ENCODE peak calls at places on chromosomes 16 and 17, in eight cellular contexts. S, V, F, P, K, H, J and N are unnamed samples. For H3K27me3 and H3K9me3, the result is how much of the 10 kb centered on the place peaks cover.

GRCh38 chr17:19762515-19762961 is 14.4 kb upstream of the ALDH3A1 start:
- DNase-seq in S (peak), V (peak), F (peak), P (peak), K (no peak), H (peak), J (no peak), N (peak)

GRCh38 chr17:42682400-42683384 is at the start of gene CNTNAP1:
- DNase-seq in S (peak), V (peak), F (peak), P (peak), K (no peak), H (peak), J (no peak), N (peak)

GRCh38 chr16:84307209-84307954 is 12.7 kb downstream of the WFDC1 start:
- DNase-seq in S (no peak), V (no peak), F (no peak), P (peak), K (no peak), H (no peak), J (no peak), N (no peak)

GRCh38 chr16:64751906-64752305 is 370.0 kb downstream of the CDH11 start:
- DNase-seq in S (no peak), V (peak), F (no peak), P (no peak), K (no peak), H (no peak), J (no peak), N (no peak)

GRCh38 chr16:75265911-75266701 is 14.7 kb upstream of the BCAR1 start:
- DNase-seq in S (peak), V (peak), F (no peak), P (peak), K (no peak), H (peak), J (peak), N (no peak)

GRCh38 chr17:17921192-17922082 is 50.8 kb downstream of the TOM1L2 start:
- DNase-seq in S (peak), V (peak), F (no peak), P (peak), K (no peak), H (no peak), J (no peak), N (no peak)

GRCh38 chr16:79826732-79827514 is 226.4 kb upstream of the MAF start:
- DNase-seq in S (no peak), V (no peak), F (no peak), P (no peak), K (no peak), H (no peak), J (no peak), N (no peak)

GRCh38 chr17:77282524-77283515 is 142.1 kb downstream of the SEC14L1 start:
- DNase-seq in S (peak), V (peak), F (no peak), P (no peak), K (no peak), H (no peak), J (no peak), N (no peak)

GRCh38 chr17:48878920-48879898 is 13.4 kb upstream of the ATP5MC1 start:
- DNase-seq in S (peak), V (peak), F (peak), P (peak), K (peak), H (no peak), J (no peak), N (peak)

GRCh38 chr17:32854177-32854576 is 22.7 kb downstream of the MYO1D start:
- DNase-seq in S (no peak), V (peak), F (no peak), P (no peak), K (no peak), H (no peak), J (no peak), N (no peak)

GRCh38 chr17:39921323-39921722 is 2.9 kb upstream of the GSDMB start:
- DNase-seq in S (no peak), V (no peak), F (peak), P (no peak), K (no peak), H (no peak), J (no peak), N (no peak)

GRCh38 chr16:22070361-22071351 is 21.7 kb upstream of the VWA3A start:
- DNase-seq in S (no peak), V (peak), F (no peak), P (no peak), K (no peak), H (peak), J (no peak), N (no peak)

GRCh38 chr16:88628512-88628974 is 9.8 kb upstream of the IL17C start:
- DNase-seq in S (peak), V (no peak), F (peak), P (peak), K (no peak), H (no peak), J (no peak), N (no peak)

GRCh38 chr17:83129676-83130075 is 50.3 kb downstream of the METRNL start:
- DNase-seq in S (peak), V (no peak), F (no peak), P (no peak), K (no peak), H (no peak), J (no peak), N (no peak)

GRCh38 chr17:72775237-72775636 is 317.3 kb downstream of the SLC39A11 start:
- DNase-seq in S (no peak), V (no peak), F (no peak), P (no peak), K (no peak), H (no peak), J (no peak), N (no peak)

GRCh38 chr17:1558401-1558800 is 4.2 kb downstream of the PITPNA start:
- DNase-seq in S (no peak), V (peak), F (no peak), P (no peak), K (no peak), H (no peak), J (no peak), N (no peak)

GRCh38 chr16:10608687-10609409 is 28.4 kb upstream of the EMP2 start:
- DNase-seq in S (no peak), V (peak), F (no peak), P (no peak), K (no peak), H (no peak), J (no peak), N (no peak)

GRCh38 chr17:54951286-54951685 is 17.2 kb downstream of the COX11 start:
- DNase-seq in S (no peak), V (no peak), F (no peak), P (no peak), K (no peak), H (no peak), J (no peak), N (no peak)

GRCh38 chr16:19382887-19383816 is 34.5 kb upstream of the TMC5 start:
- DNase-seq in S (no peak), V (no peak), F (no peak), P (no peak), K (no peak), H (no peak), J (no peak), N (no peak)

GRCh38 chr17:549197-550040 is 165.2 kb downstream of the VPS53 start:
- DNase-seq in S (no peak), V (peak), F (no peak), P (no peak), K (no peak), H (no peak), J (no peak), N (no peak)

GRCh38 chr17:546456-546855 is 168.2 kb downstream of the VPS53 start:
- DNase-seq in S (no peak), V (peak), F (no peak), P (no peak), K (no peak), H (no peak), J (no peak), N (no peak)

GRCh38 chr17:545156-545555 is 169.5 kb downstream of the VPS53 start:
- DNase-seq in S (peak), V (no peak), F (no peak), P (no peak), K (no peak), H (no peak), J (no peak), N (no peak)

GRCh38 chr17:550776-551175 is 163.9 kb downstream of the VPS53 start:
- DNase-seq in S (no peak), V (peak), F (no peak), P (no peak), K (no peak), H (no peak), J (no peak), N (no peak)

GRCh38 chr17:550041-550398 is 164.6 kb downstream of the VPS53 start:
- DNase-seq in S (no peak), V (peak), F (no peak), P (no peak), K (no peak), H (no peak), J (no peak), N (no peak)
- H3K27me3 ChIP-seq in S (under half), V (under half), F (under half), P (under half), K (under half), H (under half), J (under half), N (under half)

DNA sequence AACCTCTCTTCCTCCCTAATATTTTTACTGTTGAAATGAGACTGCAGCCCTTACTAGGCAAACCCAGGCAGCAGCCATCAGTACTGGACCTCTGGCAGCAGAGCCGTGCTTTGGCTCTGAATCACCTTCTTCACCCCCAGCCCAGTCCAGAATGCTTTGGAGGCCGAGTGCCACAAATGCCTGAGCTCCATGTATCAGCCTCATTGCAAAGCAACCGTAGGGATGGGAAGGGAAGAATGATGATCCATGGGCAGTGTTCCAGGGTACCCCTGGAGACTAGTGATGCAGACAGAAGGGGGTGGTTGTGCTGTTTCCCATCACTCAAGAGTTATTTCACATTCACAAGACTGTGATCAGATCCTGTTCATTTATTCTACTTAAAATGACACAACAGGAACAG is 138.1 kb downstream of the KCNJ2 start:
- DNase-seq in S (no peak), V (peak), F (no peak), P (no peak), K (no peak), H (no peak), J (no peak), N (no peak)
- H3K9me3 ChIP-seq in S (under half), V (under half), F (under half), P (under half), K (under half), H (under half), J (under half), N (under half)

DNA sequence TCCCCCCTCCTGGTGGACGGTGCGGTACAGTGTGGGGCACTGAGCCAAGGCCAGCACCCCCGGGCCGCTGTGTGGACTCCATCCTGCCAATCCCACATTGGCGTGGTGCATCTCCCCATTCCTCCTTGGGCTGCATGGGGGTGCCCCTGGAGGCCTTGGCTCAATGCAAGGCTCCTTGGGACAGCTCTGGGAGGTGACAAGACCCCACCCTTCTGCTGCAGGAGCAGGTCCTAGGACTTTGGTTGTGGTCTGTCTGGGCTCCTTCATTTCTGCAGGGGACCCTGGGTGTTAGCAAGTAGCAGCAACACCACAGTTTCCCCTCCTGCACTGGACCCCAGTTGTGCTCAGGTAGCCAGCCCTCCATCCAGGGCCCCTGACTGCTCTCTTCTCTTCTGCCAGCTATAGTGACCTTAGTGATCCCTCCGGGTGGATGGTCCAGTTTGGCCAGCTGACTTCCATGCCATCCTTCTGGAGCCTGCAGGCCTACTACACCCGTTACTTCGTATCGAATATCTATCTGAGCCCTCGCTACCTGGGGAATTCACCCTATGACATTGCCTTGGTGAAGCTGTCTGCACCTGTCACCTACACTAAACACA is 1.3 kb downstream of the PRSS21 start:
- DNase-seq in S (no peak), V (no peak), F (no peak), P (no peak), K (no peak), H (no peak), J (no peak), N (no peak)
- H3K27ac ChIP-seq in S (no peak), V (no peak), F (no peak), P (no peak), K (no peak), H (no peak), J (no peak), N (no peak)

DNA sequence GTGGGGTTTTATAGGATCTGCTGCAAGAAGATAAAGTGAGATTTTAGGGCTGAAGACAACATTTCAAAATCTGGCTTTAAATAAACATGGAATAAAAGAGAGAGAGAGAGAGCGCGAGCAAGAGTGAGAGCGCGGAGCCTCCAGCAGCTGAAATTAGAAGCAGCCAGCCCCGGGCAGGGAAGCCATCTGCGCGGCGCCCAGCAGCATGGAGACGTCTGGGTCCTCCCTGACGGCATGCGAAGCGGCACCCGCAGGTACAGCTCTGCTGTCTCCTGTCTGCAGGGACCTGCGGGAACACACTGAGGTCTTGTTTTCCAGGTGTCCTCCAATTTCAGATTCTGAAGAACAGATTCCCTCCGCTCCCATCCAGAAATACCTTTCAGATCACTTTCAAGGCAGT is 7.9 kb upstream of the BAIAP2 start:
- DNase-seq in S (no peak), V (peak), F (no peak), P (no peak), K (no peak), H (no peak), J (no peak), N (no peak)
- H3K27me3 ChIP-seq in S (under half), V (under half), F (under half), P (under half), K (under half), H (under half), J (under half), N (under half)

DNA sequence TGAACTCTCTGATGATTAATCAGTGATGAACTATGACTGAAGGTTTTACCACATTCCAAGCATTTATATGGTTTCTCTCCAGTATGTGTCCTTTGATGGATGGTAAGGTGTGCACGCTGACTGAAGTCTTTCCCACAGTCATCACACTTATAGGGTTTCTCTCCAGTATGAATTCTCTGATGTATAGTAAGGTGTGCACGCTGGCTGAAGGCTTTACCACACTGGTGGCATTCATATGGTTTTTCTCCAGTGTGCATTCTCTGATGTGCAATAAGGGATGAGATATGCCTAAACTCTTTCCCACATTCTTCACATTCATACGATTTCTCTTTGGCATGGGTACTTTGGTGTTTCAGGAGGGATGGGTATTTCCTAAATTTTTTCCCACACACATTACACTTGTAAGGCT is 16.4 kb downstream of the ZNF287 start:
- DNase-seq in S (no peak), V (no peak), F (no peak), P (no peak), K (no peak), H (no peak), J (no peak), N (no peak)
- H3K9me3 ChIP-seq in S (half or more), V (under half), F (half or more), P (under half), K (half or more), H (under half), J (under half), N (half or more)

GRCh38 chr16:7352114-7352513 is 19.5 kb downstream of the RBFOX1 start:
- DNase-seq in S (no peak), V (no peak), F (no peak), P (no peak), K (no peak), H (no peak), J (peak), N (no peak)
- H3K27ac ChIP-seq in S (no peak), V (no peak), F (no peak), P (no peak), K (no peak), H (no peak), J (peak), N (no peak)

GRCh38 chr17:45824901-45825492 is 19.7 kb upstream of the SPPL2C start:
- DNase-seq in S (no peak), V (no peak), F (no peak), P (peak), K (no peak), H (no peak), J (no peak), N (no peak)

GRCh38 chr17:45826919-45827628 is 17.6 kb upstream of the SPPL2C start:
- DNase-seq in S (no peak), V (no peak), F (no peak), P (no peak), K (no peak), H (no peak), J (no peak), N (no peak)

GRCh38 chr17:45824475-45824874 is 20.2 kb upstream of the SPPL2C start:
- DNase-seq in S (peak), V (no peak), F (no peak), P (no peak), K (no peak), H (no peak), J (no peak), N (no peak)

GRCh38 chr17:45823598-45823997 is 21.1 kb upstream of the SPPL2C start:
- DNase-seq in S (peak), V (no peak), F (peak), P (no peak), K (no peak), H (no peak), J (no peak), N (no peak)

GRCh38 chr17:45825792-45826191 is 18.9 kb upstream of the SPPL2C start:
- DNase-seq in S (no peak), V (no peak), F (no peak), P (no peak), K (no peak), H (no peak), J (no peak), N (no peak)
- H3K27me3 ChIP-seq in S (under half), V (under half), F (under half), P (under half), K (under half), H (under half), J (under half), N (under half)

GRCh38 chr16:35411156-35411555 is 1951.7 kb downstream of the TP53TG3F start:
- DNase-seq in S (no peak), V (no peak), F (no peak), P (no peak), K (no peak), H (no peak), J (no peak), N (no peak)
- H3K9me3 ChIP-seq in S (half or more), V (under half), F (under half), P (under half), K (under half), H (under half), J (under half), N (under half)

DNA sequence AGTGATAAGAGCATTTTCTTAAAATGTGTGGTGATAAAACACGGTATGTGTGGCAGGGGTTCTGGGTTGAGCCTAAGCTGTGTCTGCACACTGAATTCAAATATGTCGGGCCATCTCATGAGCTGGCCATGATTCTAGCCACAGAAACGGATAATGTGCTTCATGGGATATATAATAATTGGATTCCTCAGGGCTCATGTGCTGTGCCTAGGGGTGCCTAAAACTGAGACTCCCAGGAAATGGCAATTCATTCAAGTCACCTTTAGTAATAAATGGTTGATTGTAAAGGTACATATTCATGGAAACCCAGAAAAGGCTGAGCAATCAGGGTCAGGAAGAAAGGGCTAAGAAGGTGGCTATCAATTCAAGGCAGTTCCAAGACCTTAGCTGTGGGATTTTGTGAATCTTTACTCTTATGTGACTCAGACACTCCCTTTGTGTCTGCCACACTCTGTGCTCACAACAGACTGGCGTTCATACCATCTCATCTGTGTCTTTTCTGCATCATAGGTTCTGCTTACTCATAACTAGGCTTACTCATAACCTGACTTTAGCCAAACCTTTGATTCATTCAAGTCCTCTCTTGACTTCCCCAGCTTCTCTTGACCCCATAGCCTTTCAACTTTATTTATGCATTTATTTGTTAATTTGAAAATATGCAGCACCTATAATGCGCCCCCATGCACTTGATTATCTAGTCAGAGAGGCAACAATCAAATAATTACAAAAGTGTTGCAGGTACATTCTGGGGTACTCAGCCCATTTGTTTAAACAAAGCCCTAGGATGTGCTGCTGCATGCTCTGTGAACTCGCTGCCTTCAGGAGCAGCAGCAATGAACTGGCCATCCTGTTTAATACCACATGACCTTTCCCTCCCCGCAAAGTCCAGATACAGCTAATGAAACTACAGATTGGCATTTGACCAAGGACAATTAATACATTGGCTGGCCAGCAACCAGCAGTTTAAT is 28.4 kb upstream of the MED13 start:
- DNase-seq in S (no peak), V (peak), F (peak), P (no peak), K (peak), H (no peak), J (no peak), N (no peak)
- H3K27ac ChIP-seq in S (no peak), V (peak), F (no peak), P (no peak), K (no peak), H (no peak), J (no peak), N (no peak)

GRCh38 chr16:56632160-56632847 is at the start of gene MT1M:
- DNase-seq in S (no peak), V (peak), F (no peak), P (no peak), K (no peak), H (no peak), J (no peak), N (no peak)
- H3K27me3 ChIP-seq in S (half or more), V (under half), F (under half), P (under half), K (under half), H (under half), J (under half), N (under half)